ENCODE peak calls at places on chromosomes 3 and 15, in four cellular contexts. X, H, S and U are unnamed samples. For H3K36me3 and H3K27me3, the result is how much of the 10 kb centered on the place peaks cover.

GRCh38 chr3:62562017-62562416 is 188.7 kb upstream of the FEZF2 start:
- DNase-seq in X (peak), H (no peak), S (no peak), U (no peak)

GRCh38 chr3:169133178-169134161 is 530.0 kb downstream of the MECOM start:
- DNase-seq in X (no peak), H (no peak), S (no peak), U (no peak)

GRCh38 chr3:99957086-99957821 is 139.6 kb downstream of the CMSS1 start:
- DNase-seq in X (no peak), H (no peak), S (no peak), U (no peak)

GRCh38 chr15:69393831-69394491 is 20.2 kb upstream of the KIF23 start:
- DNase-seq in X (no peak), H (no peak), S (no peak), U (no peak)

GRCh38 chr15:85618956-85619491 is 175.7 kb downstream of the KLHL25 start:
- DNase-seq in X (peak), H (peak), S (peak), U (peak)

GRCh38 chr3:149860881-149861280 is 47.9 kb downstream of the RNF13 start:
- DNase-seq in X (no peak), H (no peak), S (no peak), U (no peak)

GRCh38 chr15:64379216-64379960 is 1.9 kb downstream of the PCLAF start:
- DNase-seq in X (no peak), H (no peak), S (no peak), U (no peak)

GRCh38 chr15:48858401-48858800 is 19.5 kb upstream of the EID1 start:
- DNase-seq in X (peak), H (no peak), S (no peak), U (no peak)

GRCh38 chr3:12662593-12663310 is 1.2 kb downstream of the RAF1 start:
- DNase-seq in X (no peak), H (no peak), S (peak), U (no peak)

GRCh38 chr3:73625124-73625665 is 454 bp upstream of the PDZRN3 start:
- DNase-seq in X (peak), H (peak), S (peak), U (no peak)

GRCh38 chr15:34514251-34514760 is 69.1 kb downstream of the GOLGA8B start:
- DNase-seq in X (no peak), H (peak), S (peak), U (peak)

GRCh38 chr3:102741105-102741504 is 306.3 kb downstream of the ZPLD1 start:
- DNase-seq in X (no peak), H (no peak), S (no peak), U (no peak)

DNA sequence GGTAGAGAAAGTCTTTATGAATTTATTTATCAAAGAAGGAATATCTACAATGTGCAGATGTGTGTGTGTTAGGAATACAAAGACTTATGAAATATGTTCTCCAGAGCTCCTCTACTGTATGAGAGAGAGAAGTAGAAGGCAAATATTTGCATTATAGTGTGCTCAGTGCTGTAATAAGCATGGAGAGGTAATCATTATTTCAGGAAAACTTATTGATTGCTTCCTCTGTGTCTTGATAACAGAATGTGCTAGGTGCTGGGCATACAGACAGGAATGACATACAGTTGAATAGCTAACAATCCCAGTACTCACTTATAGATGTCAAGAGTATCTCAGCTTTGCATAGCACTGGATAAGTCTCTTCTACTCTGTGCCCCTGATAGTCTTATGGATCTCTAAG is 30.2 kb downstream of the ATG7 start:
- DNase-seq in X (no peak), H (no peak), S (no peak), U (no peak)
- H3K36me3 ChIP-seq in X (under half), H (under half), S (half or more), U (under half)

GRCh38 chr15:96366526-96366877 is 36.0 kb downstream of the NR2F2 start:
- DNase-seq in X (no peak), H (no peak), S (no peak), U (no peak)

GRCh38 chr15:96369825-96370621 is 39.5 kb downstream of the NR2F2 start:
- DNase-seq in X (no peak), H (no peak), S (no peak), U (no peak)

GRCh38 chr15:96365781-96366525 is 35.5 kb downstream of the NR2F2 start:
- DNase-seq in X (no peak), H (no peak), S (no peak), U (no peak)

GRCh38 chr15:96369351-96369750 is 38.9 kb downstream of the NR2F2 start:
- DNase-seq in X (no peak), H (no peak), S (no peak), U (no peak)

DNA sequence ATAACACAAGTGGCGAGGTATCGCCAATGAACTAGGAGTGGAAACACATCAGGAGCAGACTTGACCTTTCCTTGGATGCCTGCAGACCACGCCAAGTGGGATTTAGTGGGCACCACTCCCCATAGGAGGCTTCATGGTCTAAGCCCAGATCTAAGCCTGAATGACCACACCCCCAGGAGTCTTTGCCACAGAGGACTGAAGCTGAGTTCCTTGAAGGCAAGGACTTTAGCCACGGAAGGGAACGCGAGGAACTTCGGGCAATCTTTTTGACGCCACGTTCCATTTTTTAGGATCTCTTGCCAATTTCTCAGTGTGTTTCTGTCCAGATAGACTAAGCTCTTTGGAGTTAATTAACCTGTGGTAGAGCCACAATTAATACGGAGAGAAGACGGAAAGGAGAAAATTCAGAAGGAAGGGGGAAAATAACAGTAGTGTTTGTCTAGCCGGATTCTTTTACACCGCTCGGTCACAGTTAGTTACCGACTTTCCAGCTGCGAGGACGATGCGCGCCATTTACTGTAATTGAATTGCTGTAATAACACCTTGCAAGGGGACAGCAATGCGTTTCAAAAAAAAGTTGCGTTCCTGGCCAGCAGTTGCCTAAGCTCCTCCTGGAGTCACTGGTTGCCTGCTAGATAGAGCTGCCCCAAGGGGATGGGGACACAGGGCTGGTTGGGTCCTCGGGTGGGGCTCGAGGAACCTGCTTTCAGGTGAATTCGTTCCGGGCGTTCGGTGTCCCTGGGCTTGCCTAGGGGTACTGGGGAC is 37.1 kb downstream of the NR2F2 start:
- DNase-seq in X (no peak), H (no peak), S (no peak), U (no peak)
- H3K4me3 ChIP-seq in X (no peak), H (no peak), S (peak), U (no peak)

DNA sequence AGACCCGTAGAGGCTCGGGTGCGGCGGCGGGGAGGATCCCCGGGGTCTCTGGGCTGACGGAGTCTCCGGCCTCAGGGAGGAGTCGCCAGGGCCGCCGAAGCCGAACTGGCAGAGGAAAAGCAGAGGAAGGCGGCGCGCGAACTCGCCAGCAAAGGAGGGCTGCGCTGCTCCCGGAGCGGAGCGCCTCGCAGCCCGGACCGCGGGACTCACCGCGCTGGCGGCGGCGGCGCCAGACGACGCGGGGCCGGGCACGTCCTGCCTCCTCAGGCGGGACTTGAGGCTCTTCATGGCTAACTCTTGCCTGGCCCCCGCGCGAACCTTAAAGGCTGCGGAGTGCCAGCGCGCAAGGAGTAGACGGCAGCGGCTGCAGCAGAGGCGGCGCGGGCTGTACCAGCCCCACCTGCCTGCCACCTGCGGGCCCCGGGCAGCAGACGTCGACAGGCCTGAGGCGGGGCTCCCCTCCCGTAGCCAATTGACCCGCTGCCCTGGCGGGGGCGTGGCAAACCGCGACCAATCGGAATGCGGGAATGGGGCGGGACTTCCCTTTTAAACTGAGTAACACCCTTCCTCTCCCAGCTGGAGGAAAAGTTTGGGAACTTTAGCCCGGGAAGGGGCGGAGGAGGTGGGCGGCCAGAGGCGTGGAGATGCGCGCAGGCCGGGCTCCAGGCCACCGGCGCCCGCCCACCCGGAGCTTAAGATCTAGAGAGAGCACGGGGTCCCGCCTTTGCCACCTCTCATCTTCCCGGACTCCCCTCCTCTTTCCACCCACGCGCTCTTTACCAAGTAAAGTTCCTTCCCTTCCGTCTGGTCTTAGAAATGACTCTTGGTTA is at the start of gene UACA:
- DNase-seq in X (peak), H (peak), S (peak), U (peak)
- H3K27me3 ChIP-seq in X (under half), H (under half), S (under half), U (under half)

GRCh38 chr3:119649764-119650163 is 10.6 kb downstream of the POPDC2 start:
- DNase-seq in X (no peak), H (no peak), S (no peak), U (no peak)

GRCh38 chr3:119644481-119644880 is 15.9 kb downstream of the POPDC2 start:
- DNase-seq in X (no peak), H (no peak), S (no peak), U (no peak)

GRCh38 chr3:119647843-119648575 is 12.4 kb downstream of the POPDC2 start:
- DNase-seq in X (no peak), H (no peak), S (no peak), U (no peak)

GRCh38 chr3:119645813-119646212 is 14.6 kb downstream of the POPDC2 start:
- DNase-seq in X (no peak), H (no peak), S (no peak), U (no peak)

GRCh38 chr3:119647177-119647576 is 13.2 kb downstream of the POPDC2 start:
- DNase-seq in X (no peak), H (no peak), S (no peak), U (no peak)
- H3K36me3 ChIP-seq in X (under half), H (under half), S (half or more), U (under half)

DNA sequence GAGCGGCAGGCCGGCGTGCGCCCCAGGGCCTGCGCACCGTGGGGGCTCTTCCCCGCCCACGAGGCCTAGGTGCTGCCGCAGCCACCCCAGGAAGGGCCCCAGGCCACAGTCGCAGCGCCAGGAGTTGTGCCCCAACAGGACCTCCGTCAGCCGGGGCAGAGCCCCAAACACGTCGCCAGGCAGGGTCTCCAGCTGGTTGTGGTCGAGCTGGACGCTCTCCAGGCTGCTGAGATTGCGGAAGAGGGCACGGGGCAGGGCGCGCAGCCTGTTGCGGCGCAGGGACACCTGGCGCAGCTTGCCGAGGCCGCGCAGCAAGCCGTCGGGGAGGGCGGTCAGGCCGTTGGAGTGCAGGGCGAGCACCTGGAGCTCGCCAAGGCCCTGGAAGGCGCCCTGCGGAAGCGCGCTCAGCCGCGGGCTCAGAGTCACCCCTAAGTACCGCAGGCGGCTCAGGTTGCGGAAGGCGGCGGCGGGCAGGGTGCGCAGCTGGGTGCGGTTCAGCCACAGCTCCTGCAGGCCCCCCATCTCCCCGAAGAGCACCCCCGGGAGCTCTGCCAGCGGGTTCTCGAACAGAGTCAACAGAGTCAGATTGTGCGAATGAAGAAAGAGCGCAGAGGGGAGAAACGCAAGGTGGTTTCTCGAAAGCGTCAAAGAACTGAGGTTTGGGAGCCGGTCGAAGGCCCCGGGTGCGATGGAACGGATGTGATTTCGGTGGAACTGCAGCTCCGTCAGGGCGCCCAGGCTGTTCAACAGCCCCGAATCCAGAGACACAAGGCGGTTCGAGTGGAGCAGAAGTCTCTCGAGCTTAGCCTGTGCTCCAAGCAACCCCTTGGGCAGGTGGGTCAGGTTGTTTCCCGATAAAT is 1.9 kb downstream of the GP5 start:
- DNase-seq in X (no peak), H (no peak), S (no peak), U (peak)
- H3K4me3 ChIP-seq in X (peak), H (peak), S (peak), U (no peak)

GRCh38 chr15:52528465-52529288 is at the start of gene MYO5A:
- DNase-seq in X (peak), H (peak), S (peak), U (peak)
- H3K27me3 ChIP-seq in X (under half), H (under half), S (under half), U (under half)

GRCh38 chr3:3778216-3778615 is 21.0 kb upstream of the LRRN1 start:
- DNase-seq in X (no peak), H (no peak), S (no peak), U (no peak)
- H3K36me3 ChIP-seq in X (under half), H (under half), S (under half), U (under half)